ENCODE peak calls at places on chromosomes 16 and 17, in six cellular contexts. One of them, this sample, is unnamed.

GRCh38 chr17:57707892-57708291 is 37.2 kb downstream of the CCDC182 start:
- DNase-seq in transverse colon: no peak
- DNase-seq in AG10803: no peak
- DNase-seq in PC-9: no peak
- DNase-seq in ovary: peak
- DNase-seq in heart right ventricle: peak
- DNase-seq in this sample: no peak

GRCh38 chr17:51347851-51348584 is 87.7 kb downstream of the UTP18 start:
- DNase-seq in transverse colon: no peak
- DNase-seq in AG10803: no peak
- DNase-seq in PC-9: no peak
- DNase-seq in ovary: no peak
- DNase-seq in heart right ventricle: no peak
- DNase-seq in this sample: no peak

GRCh38 chr17:38334480-38335364 is 9.0 kb downstream of the GPR179 start:
- DNase-seq in transverse colon: no peak
- DNase-seq in AG10803: no peak
- DNase-seq in PC-9: no peak
- DNase-seq in ovary: no peak
- DNase-seq in heart right ventricle: no peak
- DNase-seq in this sample: no peak

GRCh38 chr17:66301864-66302741 is at the start of gene PRKCA:
- DNase-seq in transverse colon: peak
- DNase-seq in AG10803: peak
- DNase-seq in PC-9: peak
- DNase-seq in ovary: peak
- DNase-seq in heart right ventricle: peak
- DNase-seq in this sample: peak

GRCh38 chr16:88744520-88744835 is 38.2 kb downstream of the CTU2 start:
- DNase-seq in transverse colon: no peak
- DNase-seq in AG10803: no peak
- DNase-seq in PC-9: no peak
- DNase-seq in ovary: no peak
- DNase-seq in heart right ventricle: no peak
- DNase-seq in this sample: no peak

GRCh38 chr16:86080982-86081381 is 182.0 kb downstream of the IRF8 start:
- DNase-seq in transverse colon: no peak
- DNase-seq in AG10803: no peak
- DNase-seq in PC-9: no peak
- DNase-seq in ovary: no peak
- DNase-seq in heart right ventricle: no peak
- DNase-seq in this sample: no peak

GRCh38 chr17:63549289-63549945 is 860 bp upstream of the DCAF7 start:
- DNase-seq in transverse colon: no peak
- DNase-seq in AG10803: no peak
- DNase-seq in PC-9: no peak
- DNase-seq in ovary: no peak
- DNase-seq in heart right ventricle: no peak
- DNase-seq in this sample: no peak

GRCh38 chr17:74757502-74757901 is 9.1 kb downstream of the NHERF1 start:
- DNase-seq in transverse colon: peak
- DNase-seq in AG10803: no peak
- DNase-seq in PC-9: peak
- DNase-seq in ovary: peak
- DNase-seq in heart right ventricle: no peak
- DNase-seq in this sample: no peak

GRCh38 chr17:44531019-44531418 is 26.3 kb upstream of the FZD2 start:
- DNase-seq in transverse colon: no peak
- DNase-seq in AG10803: no peak
- DNase-seq in PC-9: no peak
- DNase-seq in ovary: no peak
- DNase-seq in heart right ventricle: no peak
- DNase-seq in this sample: no peak

GRCh38 chr16:11354733-11355574 is 9.7 kb downstream of the RMI2 start:
- DNase-seq in transverse colon: peak
- DNase-seq in AG10803: peak
- DNase-seq in PC-9: no peak
- DNase-seq in ovary: peak
- DNase-seq in heart right ventricle: no peak
- DNase-seq in this sample: no peak

GRCh38 chr16:23072084-23072599 is 77.1 kb downstream of the USP31 start:
- DNase-seq in transverse colon: peak
- DNase-seq in AG10803: peak
- DNase-seq in PC-9: peak
- DNase-seq in ovary: peak
- DNase-seq in heart right ventricle: peak
- DNase-seq in this sample: peak

GRCh38 chr16:69779724-69780123 is 17.6 kb downstream of the WWP2 start:
- DNase-seq in transverse colon: no peak
- DNase-seq in AG10803: no peak
- DNase-seq in PC-9: no peak
- DNase-seq in ovary: no peak
- DNase-seq in heart right ventricle: no peak
- DNase-seq in this sample: no peak

GRCh38 chr17:8900626-8901585 is 33.4 kb upstream of the PIK3R6 start:
- DNase-seq in transverse colon: no peak
- DNase-seq in AG10803: no peak
- DNase-seq in PC-9: no peak
- DNase-seq in ovary: no peak
- DNase-seq in heart right ventricle: no peak
- DNase-seq in this sample: no peak

GRCh38 chr16:66357523-66357928 is 9.0 kb upstream of the CDH5 start:
- DNase-seq in transverse colon: peak
- DNase-seq in AG10803: peak
- DNase-seq in PC-9: peak
- DNase-seq in ovary: no peak
- DNase-seq in heart right ventricle: peak
- DNase-seq in this sample: peak
- TF ChIP-seq CTCF in transverse colon: peak
- TF ChIP-seq CTCF in AG10803: peak
- TF ChIP-seq CTCF in PC-9: peak
- TF ChIP-seq CTCF in ovary: no peak
- TF ChIP-seq CTCF in heart right ventricle: peak
- TF ChIP-seq CTCF in this sample: peak

DNA sequence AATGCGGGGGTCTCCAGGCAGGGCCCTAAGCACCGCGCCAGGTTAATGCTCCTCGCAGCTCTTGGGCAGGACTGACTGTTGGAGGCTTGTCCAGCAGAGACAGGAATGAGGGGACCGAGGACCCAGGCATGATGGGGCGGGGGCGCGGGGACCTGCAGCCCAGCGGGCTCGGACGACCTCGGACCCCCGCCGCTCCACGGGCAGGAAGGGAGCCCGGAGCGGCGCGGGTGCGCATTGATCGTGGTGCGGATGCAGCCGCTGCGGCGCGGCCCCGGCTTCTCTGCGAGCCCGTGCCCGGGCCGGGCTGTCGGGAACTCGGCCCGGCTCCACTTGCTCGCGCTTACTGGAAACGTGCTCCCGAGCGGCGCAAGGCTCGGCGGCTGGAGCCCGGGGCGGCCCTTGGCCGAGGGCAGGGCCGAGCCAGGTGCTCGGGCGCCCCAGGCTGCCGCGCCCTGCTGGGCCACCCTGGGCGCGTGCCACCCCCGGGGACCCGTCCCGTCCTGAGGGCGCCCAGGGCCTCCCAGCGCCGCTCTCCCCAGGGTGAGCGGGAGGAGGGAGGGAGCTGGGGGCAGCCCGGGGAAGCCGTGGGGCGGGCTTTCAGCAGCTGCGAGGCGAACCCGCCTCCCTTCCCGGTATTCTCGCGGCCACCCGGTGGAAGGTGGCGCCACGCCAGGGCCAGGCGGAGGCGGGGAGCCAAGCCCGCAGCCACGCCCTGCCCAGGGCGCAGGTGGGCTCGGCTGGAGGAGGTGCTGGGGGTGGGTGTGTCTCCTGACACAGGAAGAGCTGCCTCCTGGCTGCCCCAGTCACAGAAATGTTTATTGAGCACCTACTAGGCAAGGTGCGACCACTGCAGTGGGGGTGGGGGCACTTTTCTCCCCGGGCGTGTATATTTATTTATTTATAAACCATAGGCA is 45.9 kb downstream of the SOCS3 start:
- DNase-seq in transverse colon: peak
- DNase-seq in AG10803: peak
- DNase-seq in PC-9: peak
- DNase-seq in ovary: peak
- DNase-seq in heart right ventricle: peak
- DNase-seq in this sample: peak
- H3K4me3 ChIP-seq in transverse colon: peak
- H3K4me3 ChIP-seq in AG10803: peak
- H3K4me3 ChIP-seq in PC-9: peak
- H3K4me3 ChIP-seq in ovary: peak
- H3K4me3 ChIP-seq in heart right ventricle: peak
- H3K4me3 ChIP-seq in this sample: peak

DNA sequence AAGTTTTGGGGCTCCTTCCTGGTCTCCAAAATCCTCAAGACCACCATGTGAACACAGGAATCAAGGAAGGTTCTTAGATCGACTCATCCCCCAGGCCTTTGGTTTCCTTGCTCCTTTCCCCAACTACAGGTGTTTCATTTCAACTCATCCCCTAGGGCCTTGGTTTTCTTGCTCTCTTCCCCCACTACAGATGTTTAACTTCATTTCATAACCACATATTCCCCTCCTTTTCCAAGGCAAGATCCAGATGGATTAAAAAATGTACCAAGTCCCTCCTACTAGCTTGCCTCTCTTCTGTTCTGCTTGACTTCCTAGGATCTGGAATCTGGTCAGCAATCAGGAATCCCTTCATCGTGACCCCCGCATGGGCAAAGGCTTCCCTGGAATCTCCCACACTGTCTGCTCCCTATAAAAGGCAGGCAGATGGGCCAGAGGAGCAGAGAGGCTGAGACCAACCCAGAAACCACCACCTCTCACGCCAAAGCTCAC is at the start of gene CCL11:
- DNase-seq in transverse colon: no peak
- DNase-seq in AG10803: peak
- DNase-seq in PC-9: no peak
- DNase-seq in ovary: no peak
- DNase-seq in heart right ventricle: peak
- DNase-seq in this sample: no peak
- TF ChIP-seq CTCF in transverse colon: no peak
- TF ChIP-seq CTCF in AG10803: no peak
- TF ChIP-seq CTCF in PC-9: no peak
- TF ChIP-seq CTCF in ovary: no peak
- TF ChIP-seq CTCF in heart right ventricle: no peak
- TF ChIP-seq CTCF in this sample: no peak

GRCh38 chr16:52086901-52087300 is 460.0 kb downstream of the TOX3 start:
- DNase-seq in transverse colon: no peak
- DNase-seq in AG10803: no peak
- DNase-seq in PC-9: no peak
- DNase-seq in ovary: no peak
- DNase-seq in heart right ventricle: no peak
- DNase-seq in this sample: no peak
- H3K4me3 ChIP-seq in transverse colon: no peak
- H3K4me3 ChIP-seq in AG10803: no peak
- H3K4me3 ChIP-seq in PC-9: no peak
- H3K4me3 ChIP-seq in ovary: no peak
- H3K4me3 ChIP-seq in heart right ventricle: no peak
- H3K4me3 ChIP-seq in this sample: no peak

GRCh38 chr16:59699786-59700185 is 965.7 kb upstream of the GOT2 start:
- DNase-seq in transverse colon: no peak
- DNase-seq in AG10803: no peak
- DNase-seq in PC-9: no peak
- DNase-seq in ovary: no peak
- DNase-seq in heart right ventricle: no peak
- DNase-seq in this sample: no peak

GRCh38 chr16:59696495-59696894 is 962.4 kb upstream of the GOT2 start:
- DNase-seq in transverse colon: no peak
- DNase-seq in AG10803: no peak
- DNase-seq in PC-9: no peak
- DNase-seq in ovary: no peak
- DNase-seq in heart right ventricle: no peak
- DNase-seq in this sample: no peak

GRCh38 chr16:59698341-59698979 is 964.3 kb upstream of the GOT2 start:
- DNase-seq in transverse colon: no peak
- DNase-seq in AG10803: peak
- DNase-seq in PC-9: no peak
- DNase-seq in ovary: no peak
- DNase-seq in heart right ventricle: no peak
- DNase-seq in this sample: peak

GRCh38 chr16:59697236-59697635 is 963.1 kb upstream of the GOT2 start:
- DNase-seq in transverse colon: no peak
- DNase-seq in AG10803: peak
- DNase-seq in PC-9: no peak
- DNase-seq in ovary: no peak
- DNase-seq in heart right ventricle: no peak
- DNase-seq in this sample: no peak

GRCh38 chr16:59697746-59698145 is 963.6 kb upstream of the GOT2 start:
- DNase-seq in transverse colon: no peak
- DNase-seq in AG10803: no peak
- DNase-seq in PC-9: no peak
- DNase-seq in ovary: no peak
- DNase-seq in heart right ventricle: no peak
- DNase-seq in this sample: no peak
- TF ChIP-seq CTCF in transverse colon: no peak
- TF ChIP-seq CTCF in AG10803: no peak
- TF ChIP-seq CTCF in PC-9: no peak
- TF ChIP-seq CTCF in ovary: no peak
- TF ChIP-seq CTCF in heart right ventricle: no peak
- TF ChIP-seq CTCF in this sample: no peak